ENCODE peak calls at places on chromosomes 2 and 18, in nine cellular contexts. Z is nephron progenitor cell; E is C1 segment of cervical spinal cord; I is activated CD4-positive, CD25-positive, alpha-beta regulatory T cell; C is GM06990; D is uterus; B is epithelial cell of esophagus; G is EL; R is HT-29. U is an unnamed sample.

GRCh38 chr2:169002151-169002738 is 28.9 kb downstream of the ABCB11 start:
- DNase-seq in Z (no peak), E (no peak), I (no peak), C (no peak), D (no peak), B (no peak), G (peak), R (no peak), U (no peak)

GRCh38 chr2:191631754-191632153 is 46.2 kb upstream of the NABP1 start:
- DNase-seq in Z (no peak), E (no peak), I (no peak), C (no peak), D (no peak), B (peak), G (peak), R (peak), U (no peak)

GRCh38 chr18:54296017-54296416 is 26.7 kb downstream of the POLI start:
- DNase-seq in Z (no peak), E (no peak), I (no peak), C (no peak), D (no peak), B (peak), G (peak), R (no peak), U (no peak)

GRCh38 chr2:221129657-221130056 is 442.4 kb downstream of the EPHA4 start:
- DNase-seq in Z (no peak), E (no peak), I (no peak), C (no peak), D (no peak), B (no peak), G (no peak), R (no peak), U (no peak)

GRCh38 chr2:205293559-205293958 is 388.7 kb upstream of the NRP2 start:
- DNase-seq in Z (no peak), E (no peak), I (no peak), C (no peak), D (no peak), B (no peak), G (no peak), R (no peak), U (no peak)

GRCh38 chr18:55780591-55781071 is 192.6 kb upstream of the TCF4 start:
- DNase-seq in Z (no peak), E (no peak), I (no peak), C (no peak), D (no peak), B (peak), G (peak), R (no peak), U (no peak)

GRCh38 chr18:79540914-79541301 is 138.7 kb upstream of the CTDP1 start:
- DNase-seq in Z (no peak), E (no peak), I (no peak), C (no peak), D (no peak), B (no peak), G (no peak), R (no peak), U (peak)

GRCh38 chr2:156933580-156934225 is 323.8 kb upstream of the GALNT5 start:
- DNase-seq in Z (no peak), E (no peak), I (no peak), C (no peak), D (no peak), B (peak), G (peak), R (no peak), U (no peak)

GRCh38 chr2:151619337-151619989 is 114.8 kb downstream of the NEB start:
- DNase-seq in Z (peak), E (no peak), I (no peak), C (no peak), D (no peak), B (peak), G (no peak), R (peak), U (no peak)

GRCh38 chr2:61887684-61888303 is 662 bp downstream of the CCT4 start:
- DNase-seq in Z (peak), E (no peak), I (no peak), C (no peak), D (no peak), B (peak), G (peak), R (peak), U (no peak)

GRCh38 chr2:159595410-159596046 is 20.8 kb downstream of the BAZ2B start:
- DNase-seq in Z (no peak), E (no peak), I (no peak), C (no peak), D (no peak), B (peak), G (peak), R (no peak), U (no peak)

GRCh38 chr2:218003994-218004419 is 1.2 kb upstream of the TNS1 start:
- DNase-seq in Z (no peak), E (no peak), I (no peak), C (no peak), D (peak), B (peak), G (peak), R (no peak), U (peak)

GRCh38 chr2:27779417-27780055 is 8.0 kb downstream of the MRPL33 start:
- DNase-seq in Z (no peak), E (no peak), I (no peak), C (no peak), D (no peak), B (no peak), G (no peak), R (no peak), U (no peak)

GRCh38 chr2:54918647-54919280 is 131.5 kb downstream of the RTN4 start:
- DNase-seq in Z (no peak), E (no peak), I (no peak), C (no peak), D (no peak), B (no peak), G (no peak), R (no peak), U (no peak)

GRCh38 chr2:173596226-173596625 is 241.6 kb downstream of the CDCA7 start:
- DNase-seq in Z (no peak), E (no peak), I (no peak), C (no peak), D (no peak), B (no peak), G (no peak), R (no peak), U (no peak)

GRCh38 chr2:84963692-84964405 is 7.1 kb upstream of the KCMF1 start:
- DNase-seq in Z (no peak), E (no peak), I (no peak), C (no peak), D (no peak), B (peak), G (peak), R (peak), U (no peak)

GRCh38 chr2:236089271-236090026 is 78.7 kb downstream of the GBX2 start:
- DNase-seq in Z (no peak), E (no peak), I (no peak), C (no peak), D (no peak), B (no peak), G (peak), R (no peak), U (no peak)

GRCh38 chr2:120702751-120703150 is 32.9 kb upstream of the GLI2 start:
- DNase-seq in Z (no peak), E (no peak), I (no peak), C (no peak), D (no peak), B (no peak), G (no peak), R (no peak), U (no peak)

GRCh38 chr2:100821255-100821912 is 1.4 kb downstream of the NPAS2 start:
- DNase-seq in Z (no peak), E (no peak), I (no peak), C (no peak), D (no peak), B (no peak), G (no peak), R (no peak), U (no peak)

GRCh38 chr2:47250576-47251403 is 95.7 kb upstream of the STPG4 start:
- DNase-seq in Z (no peak), E (no peak), I (no peak), C (no peak), D (no peak), B (peak), G (peak), R (peak), U (no peak)

GRCh38 chr18:35122586-35123224 is 81.5 kb downstream of the MAPRE2 start:
- DNase-seq in Z (peak), E (no peak), I (no peak), C (no peak), D (no peak), B (peak), G (no peak), R (no peak), U (no peak)

GRCh38 chr18:70421471-70421870 is 132.6 kb downstream of the SOCS6 start:
- DNase-seq in Z (no peak), E (no peak), I (no peak), C (no peak), D (no peak), B (peak), G (peak), R (no peak), U (no peak)

GRCh38 chr2:154623819-154624218 is 74.7 kb upstream of the KCNJ3 start:
- DNase-seq in Z (peak), E (no peak), I (no peak), C (no peak), D (no peak), B (peak), G (peak), R (peak), U (peak)

GRCh38 chr2:98445708-98446577 is 1.3 kb downstream of the INPP4A start:
- DNase-seq in Z (no peak), E (no peak), I (no peak), C (no peak), D (no peak), B (no peak), G (peak), R (peak), U (no peak)

GRCh38 chr2:149185942-149186490 is 144.4 kb upstream of the LYPD6 start:
- DNase-seq in Z (no peak), E (no peak), I (no peak), C (no peak), D (no peak), B (no peak), G (no peak), R (no peak), U (no peak)

GRCh38 chr2:233977296-233977837 is 60.2 kb downstream of the TRPM8 start:
- DNase-seq in Z (no peak), E (no peak), I (no peak), C (no peak), D (no peak), B (no peak), G (no peak), R (no peak), U (no peak)

GRCh38 chr2:222518570-222519381 is 94.4 kb downstream of the SGPP2 start:
- DNase-seq in Z (no peak), E (no peak), I (no peak), C (no peak), D (no peak), B (peak), G (peak), R (no peak), U (peak)

GRCh38 chr2:903223-903900 is 47.3 kb upstream of the SNTG2 start:
- DNase-seq in Z (no peak), E (no peak), I (no peak), C (no peak), D (no peak), B (no peak), G (no peak), R (no peak), U (no peak)